ENCODE peak calls at places on chromosome 9, in ten cellular contexts. W is spleen, P is HCT116, T is heart left ventricle, A is esophagus squamous epithelium, Z is ovary, V is suprapubic skin, J is IMR-90, N is breast epithelium, S is K562. L is an unnamed sample.

GRCh38 chr9:69605406-69605805 is 66.8 kb downstream of the APBA1 start:
- DNase-seq in S (no peak), N (no peak), J (no peak), W (no peak), V (no peak), A (no peak), Z (no peak), T (no peak), P (no peak), L (no peak)

GRCh38 chr9:35042081-35042604 is 30.3 kb downstream of the VCP start:
- DNase-seq in S (no peak), N (no peak), A (no peak), J (peak; percentile 49), V (no peak), T (no peak), W (no peak), P (no peak), Z (no peak), L (peak; percentile 23)

GRCh38 chr9:69620731-69621130 is 51.4 kb downstream of the APBA1 start:
- DNase-seq in J (no peak), T (no peak), N (no peak), V (no peak), P (no peak), Z (no peak), W (no peak), S (no peak), A (no peak), L (no peak)

GRCh38 chr9:70952131-70952727 is 169.2 kb downstream of the TRPM3 start:
- DNase-seq in V (no peak), S (no peak), T (no peak), N (no peak), A (no peak), W (no peak), P (no peak), J (no peak), Z (no peak), L (no peak)

GRCh38 chr9:127021664-127022337 is 100.6 kb downstream of the ANGPTL2 start:
- DNase-seq in S (no peak), P (no peak), V (peak; percentile 93), W (no peak), A (no peak), J (peak; percentile 100), T (peak; percentile 94), N (no peak), Z (peak; percentile 89), L (peak; percentile 81)

GRCh38 chr9:111730937-111731567 is 63.7 kb downstream of the SHOC1 start:
- DNase-seq in S (no peak), J (peak; percentile 33), V (no peak), A (no peak), N (no peak), T (no peak), W (no peak), Z (no peak), P (no peak), L (no peak)

GRCh38 chr9:33934188-33934878 is 114.4 kb downstream of the UBAP2 start:
- DNase-seq in Z (no peak), W (no peak), J (no peak), T (no peak), V (no peak), S (no peak), N (no peak), A (no peak), P (no peak), L (no peak)

GRCh38 chr9:13500034-13500433 is 220.5 kb upstream of the MPDZ start:
- DNase-seq in V (peak; percentile 68), T (no peak), S (no peak), J (no peak), W (no peak), P (no peak), A (no peak), N (no peak), Z (no peak), L (peak; percentile 13)

GRCh38 chr9:132447346-132447745 is 37.3 kb downstream of the CFAP77 start:
- DNase-seq in Z (no peak), W (no peak), A (no peak), V (no peak), T (no peak), N (no peak), S (peak; percentile 57), J (no peak), P (no peak), L (no peak)

GRCh38 chr9:75152416-75152815 is 64.1 kb downstream of the OSTF1 start:
- DNase-seq in N (no peak), A (no peak), V (no peak), T (no peak), J (peak; percentile 57), P (no peak), S (no peak), W (no peak), Z (no peak), L (no peak)

GRCh38 chr9:75149841-75150241 is 61.5 kb downstream of the OSTF1 start:
- DNase-seq in P (no peak), T (no peak), V (no peak), S (no peak), N (no peak), J (no peak), A (no peak), Z (no peak), W (no peak), L (no peak)

GRCh38 chr9:75148551-75148950 is 60.2 kb downstream of the OSTF1 start:
- DNase-seq in W (no peak), A (no peak), T (no peak), J (peak; percentile 95), V (no peak), N (no peak), P (no peak), S (no peak), Z (no peak), L (no peak)

GRCh38 chr9:75147638-75148037 is 59.3 kb downstream of the OSTF1 start:
- DNase-seq in A (no peak), P (no peak), J (peak; percentile 19), T (no peak), S (no peak), V (no peak), Z (no peak), N (no peak), W (no peak), L (no peak)

DNA sequence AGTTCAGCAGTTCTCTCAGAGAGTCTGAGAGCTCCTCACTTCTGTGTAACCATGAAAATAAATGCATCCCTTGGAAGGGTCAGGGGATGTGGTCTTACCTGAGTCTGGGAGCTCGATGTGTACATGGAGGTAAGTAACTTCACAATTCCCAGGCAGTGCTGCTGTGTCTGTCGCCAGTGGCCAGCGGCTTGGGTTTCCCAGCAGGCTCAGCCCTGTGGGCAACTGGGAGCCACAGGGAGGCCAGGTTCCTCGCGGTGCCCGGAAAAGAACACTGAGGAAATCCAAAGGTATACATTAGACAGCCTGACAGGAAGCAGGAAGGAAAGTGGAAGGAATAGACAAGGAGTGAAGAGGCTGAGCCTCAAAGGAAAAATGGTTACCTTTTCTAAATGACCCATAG is 62.2 kb downstream of the OSTF1 start:
- DNase-seq in J (no peak), W (no peak), N (no peak), Z (no peak), P (no peak), V (no peak), A (no peak), S (no peak), T (no peak), L (no peak)
- H3K27ac ChIP-seq in J (no peak overlapping the region), W (peak overlapping the region; percentile 79), N (no peak overlapping the region), Z (no peak overlapping the region), P (no peak overlapping the region), V (no peak overlapping the region), A (no peak overlapping the region), S (no peak overlapping the region), T (no peak overlapping the region), L (no peak overlapping the region)

GRCh38 chr9:137243626-137244485 is 2.8 kb downstream of the TUBB4B start:
- DNase-seq in T (no peak), A (no peak), N (no peak), P (no peak), W (no peak), Z (no peak), S (no peak), J (no peak), V (no peak), L (no peak)
- TF ChIP-seq POLR2A in T (no peak), A (no peak), N (no peak), P (peak; percentile 9), W (no peak), Z (no peak), S (peak; percentile 89), J (no peak), V (no peak), L (no peak)

GRCh38 chr9:136570916-136571315 is 25.1 kb upstream of the NOTCH1 start:
- DNase-seq in J (no peak), N (no peak), P (no peak), Z (no peak), T (peak; percentile 38), W (no peak), V (no peak), A (no peak), S (peak; percentile 49), L (no peak)
- H3K27ac ChIP-seq in J (no peak overlapping the region), N (no peak overlapping the region), P (no peak overlapping the region), Z (no peak overlapping the region), T (peak overlapping the region; percentile 69), W (peak overlapping the region; percentile 67), V (no peak overlapping the region), A (peak overlapping the region; percentile 2), S (no peak overlapping the region), L (peak overlapping the region; percentile 82)

GRCh38 chr9:133477992-133478850 is 678 bp downstream of the SLC2A6 start:
- DNase-seq in N (no peak), V (no peak), J (peak; percentile 17), Z (no peak), W (peak; percentile 89), P (no peak), S (no peak), T (peak; percentile 68), A (no peak), L (no peak)
- TF ChIP-seq POLR2A in N (no peak), V (no peak), J (no peak), Z (no peak), W (no peak), P (no peak), S (no peak), T (no peak), A (no peak), L (no peak)

DNA sequence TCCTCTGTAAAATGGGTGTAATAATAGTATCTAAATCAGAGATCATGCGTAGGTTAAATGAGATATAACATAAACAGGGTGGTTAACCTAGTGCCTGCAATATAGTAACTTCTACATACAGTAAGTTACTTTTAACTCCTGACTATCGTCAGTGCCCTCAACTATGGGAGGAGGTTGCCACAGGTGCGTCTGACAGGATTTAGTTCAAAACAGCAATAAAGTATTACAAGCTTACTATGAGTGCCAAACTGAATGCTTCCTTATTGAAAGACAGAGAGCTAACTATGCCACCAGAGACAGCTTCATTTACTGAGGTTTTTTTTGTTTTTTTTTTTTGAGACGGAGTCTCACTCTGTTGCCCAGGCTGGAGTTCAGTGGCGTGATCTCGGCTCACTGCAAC is 209.0 kb downstream of the ADAMTSL1 start:
- DNase-seq in N (no peak), V (no peak), W (no peak), T (no peak), P (no peak), A (no peak), S (no peak), Z (no peak), J (no peak), L (no peak)
- H3K27ac ChIP-seq in N (no peak overlapping the region), V (no peak overlapping the region), W (no peak overlapping the region), T (no peak overlapping the region), P (no peak overlapping the region), A (no peak overlapping the region), S (no peak overlapping the region), Z (no peak overlapping the region), J (no peak overlapping the region), L (no peak overlapping the region)

L was measured in tibial nerve.